ENCODE peak calls at places on chromosomes 12 and 14, in seven cellular contexts. E is RWPE1, I is heart left ventricle, L is psoas muscle, Z is cardiac muscle cell, Q is GM23248, C is endothelial cell of umbilical vein. J is an unnamed sample.
A peak's percentile ranks its signal among the peaks of the same experiment; 100 is the strongest.

GRCh38 chr14:49999826-50000214 is 106.9 kb downstream of the ARF6 start:
- DNase-seq in E (no peak), I (no peak), Z (no peak), C (no peak), L (no peak), Q (no peak), J (no peak)

GRCh38 chr12:111440631-111441030 is 34.9 kb downstream of the SH2B3 start:
- DNase-seq in C (no peak), Q (no peak), L (no peak), E (no peak), Z (no peak), I (no peak), J (no peak)

GRCh38 chr12:6849976-6850560 is 1.0 kb downstream of the CDCA3 start:
- DNase-seq in L (no peak), C (no peak), Z (no peak), I (no peak), Q (no peak), E (no peak), J (peak; percentile 7)

GRCh38 chr12:42725839-42726238 is 136.3 kb upstream of the PRICKLE1 start:
- DNase-seq in Z (no peak), C (peak; percentile 64), Q (peak; percentile 75), L (no peak), I (no peak), E (no peak), J (no peak)

GRCh38 chr14:56874375-56874774 is 64.1 kb upstream of the OTX2 start:
- DNase-seq in E (no peak), Q (peak; percentile 2), I (no peak), L (no peak), Z (peak; percentile 48), C (peak; percentile 2), J (peak; percentile 60)

GRCh38 chr12:70853326-70853725 is 67.2 kb downstream of the PTPRR start:
- DNase-seq in I (no peak), Q (peak; percentile 86), E (no peak), Z (no peak), L (no peak), C (no peak), J (no peak)

GRCh38 chr12:54225666-54226065 is 36.9 kb upstream of the SMUG1 start:
- DNase-seq in I (no peak), Z (no peak), L (no peak), E (no peak), C (no peak), Q (peak; percentile 42), J (no peak)

GRCh38 chr14:97878727-97879126 is 1081.5 kb downstream of the VRK1 start:
- DNase-seq in E (peak; percentile 20), Q (peak; percentile 12), I (peak; percentile 11), L (no peak), C (no peak), Z (no peak), J (peak; percentile 10)

GRCh38 chr14:106277503-106277902 is 751.1 kb downstream of the TMEM121 start:
- DNase-seq in E (no peak), L (no peak), Z (no peak), Q (no peak), I (no peak), C (no peak), J (peak; percentile 18)

GRCh38 chr14:26966942-26967341 is 369.1 kb upstream of the NOVA1 start:
- DNase-seq in Z (no peak), L (no peak), Q (no peak), C (no peak), I (no peak), E (no peak), J (no peak)

GRCh38 chr12:129675947-129676346 is 227.9 kb downstream of the TMEM132D start:
- DNase-seq in Q (no peak), L (no peak), Z (no peak), C (no peak), E (no peak), I (no peak), J (no peak)

GRCh38 chr14:74475678-74476077 is 17.4 kb downstream of the NPC2 start:
- DNase-seq in Z (no peak), E (no peak), C (no peak), I (no peak), L (no peak), Q (peak; percentile 93), J (no peak)

GRCh38 chr14:101228949-101229541 is 325.5 kb upstream of the RTL1 start:
- DNase-seq in I (no peak), E (no peak), L (no peak), C (no peak), Q (no peak), Z (no peak), J (no peak)

GRCh38 chr12:24909667-24910066 is 39.2 kb downstream of the BCAT1 start:
- DNase-seq in I (peak; percentile 20), C (peak; percentile 86), Z (no peak), L (peak; percentile 42), E (no peak), Q (peak; percentile 93), J (peak; percentile 23)

GRCh38 chr14:36070056-36071043 is 106.2 kb downstream of the PTCSC3 start:
- DNase-seq in E (peak; percentile 57), Q (peak; percentile 85), I (peak; percentile 18), L (peak; percentile 15), Z (peak; percentile 77), C (peak; percentile 47), J (peak; percentile 54)

GRCh38 chr12:98220636-98221035 is 294.8 kb upstream of the TMPO start:
- DNase-seq in C (no peak), Q (no peak), L (no peak), I (no peak), E (no peak), Z (no peak), J (no peak)

GRCh38 chr12:120316798-120317257 is 10.8 kb downstream of the PLA2G1B start:
- DNase-seq in L (no peak), Q (peak; percentile 70), E (no peak), I (no peak), Z (no peak), C (no peak), J (no peak)

GRCh38 chr12:110234197-110235154 is 46.6 kb upstream of the ATP2A2 start:
- DNase-seq in C (no peak), E (no peak), Z (no peak), Q (peak; percentile 53), I (no peak), L (no peak), J (no peak)

GRCh38 chr14:100679707-100680438 is 46.8 kb upstream of the DLK1 start:
- DNase-seq in L (peak; percentile 59), Z (peak; percentile 60), E (no peak), C (no peak), I (peak; percentile 65), Q (peak; percentile 78), J (no peak)

GRCh38 chr14:20455355-20456300 is 602 bp downstream of the APEX1 start:
- DNase-seq in C (no peak), E (peak; percentile 76), I (no peak), Q (peak; percentile 93), L (peak; percentile 50), Z (peak; percentile 82), J (no peak)

GRCh38 chr12:56124133-56124532 is 3.9 kb upstream of the ESYT1 start:
- DNase-seq in C (no peak), I (no peak), Q (no peak), E (no peak), Z (no peak), L (no peak), J (no peak)

GRCh38 chr12:27709932-27710591 is 570 bp upstream of the MRPS35 start:
- DNase-seq in L (no peak), C (peak; percentile 75), Q (peak; percentile 73), I (no peak), Z (peak; percentile 6), E (peak; percentile 3), J (peak; percentile 35)

GRCh38 chr12:110565919-110566871 is 16.9 kb downstream of the PPTC7 start:
- DNase-seq in L (no peak), I (no peak), E (peak; percentile 83), C (no peak), Z (no peak), Q (no peak), J (no peak)

GRCh38 chr12:113149361-113150150 is at the start of gene CFAP73:
- DNase-seq in C (peak; percentile 33), L (no peak), E (peak; percentile 84), Q (peak; percentile 90), I (peak; percentile 48), Z (peak; percentile 90), J (peak; percentile 71)

GRCh38 chr12:55797068-55797467 is 20.5 kb downstream of the SARNP start:
- DNase-seq in Q (peak; percentile 59), E (no peak), L (no peak), C (peak; percentile 41), Z (peak; percentile 76), I (peak; percentile 18), J (no peak)

GRCh38 chr12:6752181-6752930 is 585 bp downstream of the MLF2 start:
- DNase-seq in E (peak; percentile 48), I (peak; percentile 62), Q (peak; percentile 83), Z (peak; percentile 81), C (peak; percentile 67), L (no peak), J (peak; percentile 50)

GRCh38 chr14:77316872-77317271 is 3.8 kb downstream of the POMT2 start:
- DNase-seq in I (no peak), Q (no peak), E (no peak), L (peak; percentile 34), C (no peak), Z (no peak), J (peak; percentile 25)

GRCh38 chr12:21223930-21224329 is 92.9 kb downstream of the SLCO1B1 start:
- DNase-seq in Z (no peak), E (no peak), C (no peak), I (no peak), L (no peak), Q (no peak), J (no peak)

GRCh38 chr12:52730793-52731192 is 27.5 kb upstream of the KRT77 start:
- DNase-seq in C (no peak), I (no peak), E (no peak), Q (no peak), L (no peak), Z (no peak), J (no peak)

GRCh38 chr14:68951051-68951797 is 27.9 kb downstream of the ACTN1 start:
- DNase-seq in C (peak; percentile 74), L (peak; percentile 87), I (peak; percentile 82), Q (peak; percentile 99), Z (no peak), E (peak; percentile 89), J (peak; percentile 86)
- H3K27ac ChIP-seq in C (peak overlapping the region; percentile 77), L (peak overlapping the region; percentile 36), I (peak overlapping the region; percentile 75), Q (peak overlapping the region; percentile 95), Z (peak overlapping the region; percentile 74), E (peak overlapping the region; percentile 95), J (peak overlapping the region; percentile 99)

GRCh38 chr12:84148335-84148734 is 764.3 kb downstream of the SLC6A15 start:
- DNase-seq in E (no peak), L (no peak), C (no peak), I (no peak), Q (no peak), Z (no peak), J (no peak)
- H3K27ac ChIP-seq in E (no peak overlapping the region), L (no peak overlapping the region), C (no peak overlapping the region), I (no peak overlapping the region), Q (no peak overlapping the region), Z (no peak overlapping the region), J (no peak overlapping the region)

GRCh38 chr14:44866322-44866721 is 95.4 kb downstream of the KLHL28 start:
- DNase-seq in I (no peak), E (no peak), C (no peak), Z (no peak), L (no peak), Q (no peak), J (no peak)

GRCh38 chr14:44866770-44867169 is 95.0 kb downstream of the KLHL28 start:
- DNase-seq in L (no peak), Z (no peak), C (no peak), E (no peak), I (no peak), Q (no peak), J (no peak)
- H3K27ac ChIP-seq in L (no peak overlapping the region), Z (no peak overlapping the region), C (no peak overlapping the region), E (no peak overlapping the region), I (no peak overlapping the region), Q (no peak overlapping the region), J (no peak overlapping the region)

GRCh38 chr14:75489480-75489837 is 32.8 kb upstream of the BATF start:
- DNase-seq in I (no peak), E (no peak), L (no peak), Q (no peak), C (no peak), Z (no peak), J (no peak)
- H3K27ac ChIP-seq in I (no peak overlapping the region), E (no peak overlapping the region), L (no peak overlapping the region), Q (no peak overlapping the region), C (no peak overlapping the region), Z (no peak overlapping the region), J (no peak overlapping the region)